ENCODE peak calls at places on chromosomes 1 and 21, in eight cellular contexts. N, F, H, Z, R, M, U and L are unnamed samples.
A peak's percentile ranks its signal among the peaks of the same experiment; 100 is the strongest.

GRCh38 chr1:115705085-115706008 is 63.2 kb downstream of the CASQ2 start:
- DNase-seq in N (no peak), F (no peak), H (no peak), Z (peak; percentile 8), R (peak; percentile 16), M (no peak), U (no peak), L (no peak)

GRCh38 chr1:147470079-147470478 is 71.2 kb upstream of the BCL9 start:
- DNase-seq in N (no peak), F (no peak), H (no peak), Z (no peak), R (no peak), M (no peak), U (no peak), L (no peak)

GRCh38 chr1:31522556-31522845 is 53.8 kb upstream of the TINAGL1 start:
- DNase-seq in N (no peak), F (no peak), H (no peak), Z (no peak), R (no peak), M (no peak), U (no peak), L (no peak)

GRCh38 chr1:223504741-223505140 is 111.5 kb downstream of the CCDC185 start:
- DNase-seq in N (no peak), F (no peak), H (no peak), Z (no peak), R (peak; percentile 69), M (peak; percentile 30), U (no peak), L (peak; percentile 77)

GRCh38 chr1:225422795-225423517 is 4.9 kb downstream of the LBR start:
- DNase-seq in N (no peak), F (no peak), H (no peak), Z (no peak), R (no peak), M (no peak), U (no peak), L (no peak)

GRCh38 chr1:220426989-220427388 is 100.9 kb upstream of the MARK1 start:
- DNase-seq in N (no peak), F (no peak), H (no peak), Z (no peak), R (peak; percentile 15), M (no peak), U (no peak), L (no peak)

GRCh38 chr21:32770514-32771133 is 931 bp downstream of the PAXBP1 start:
- DNase-seq in N (no peak), F (no peak), H (no peak), Z (no peak), R (no peak), M (peak; percentile 53), U (no peak), L (peak; percentile 47)

GRCh38 chr1:99992760-99993467 is 23.1 kb downstream of the SLC35A3 start:
- DNase-seq in N (no peak), F (no peak), H (no peak), Z (no peak), R (no peak), M (no peak), U (no peak), L (no peak)

GRCh38 chr1:167146903-167147539 is 53.1 kb downstream of the STYXL2 start:
- DNase-seq in N (no peak), F (no peak), H (no peak), Z (no peak), R (no peak), M (no peak), U (no peak), L (no peak)

GRCh38 chr1:100387644-100388350 is 35.5 kb downstream of the CDC14A start:
- DNase-seq in N (no peak), F (no peak), H (no peak), Z (no peak), R (no peak), M (peak; percentile 30), U (no peak), L (peak; percentile 11)

GRCh38 chr1:5423109-5423508 is 569.1 kb downstream of the NPHP4 start:
- DNase-seq in N (peak; percentile 3), F (no peak), H (peak; percentile 24), Z (no peak), R (no peak), M (no peak), U (peak; percentile 10), L (no peak)

GRCh38 chr1:47992720-47993119 is 4.5 kb downstream of the TRABD2B start:
- DNase-seq in N (no peak), F (no peak), H (peak; percentile 61), Z (no peak), R (peak; percentile 62), M (no peak), U (no peak), L (no peak)

GRCh38 chr1:50268049-50268448 is 155.2 kb downstream of the DMRTA2 start:
- DNase-seq in N (no peak), F (no peak), H (no peak), Z (peak; percentile 28), R (no peak), M (no peak), U (no peak), L (peak; percentile 5)

GRCh38 chr21:15192243-15192642 is 127.4 kb upstream of the NRIP1 start:
- DNase-seq in N (no peak), F (no peak), H (no peak), Z (no peak), R (peak; percentile 85), M (no peak), U (no peak), L (no peak)

GRCh38 chr21:37257526-37257966 is 9.6 kb downstream of the VPS26C start:
- DNase-seq in N (no peak), F (peak; percentile 3), H (peak; percentile 36), Z (peak; percentile 69), R (no peak), M (peak; percentile 56), U (no peak), L (peak; percentile 54)

GRCh38 chr1:91755176-91755575 is 130.8 kb downstream of the TGFBR3 start:
- DNase-seq in N (no peak), F (no peak), H (peak; percentile 38), Z (no peak), R (no peak), M (no peak), U (no peak), L (no peak)

GRCh38 chr1:36731226-36732037 is 248.7 kb upstream of the CSF3R start:
- DNase-seq in N (no peak), F (no peak), H (no peak), Z (no peak), R (no peak), M (no peak), U (no peak), L (no peak)

GRCh38 chr21:27807596-27807995 is 840.7 kb upstream of the ADAMTS5 start:
- DNase-seq in N (no peak), F (no peak), H (no peak), Z (no peak), R (no peak), M (no peak), U (no peak), L (no peak)

GRCh38 chr1:2905356-2905755 is 103.9 kb upstream of the TTC34 start:
- DNase-seq in N (no peak), F (no peak), H (no peak), Z (no peak), R (no peak), M (no peak), U (no peak), L (no peak)

GRCh38 chr1:15328785-15329480 is 80.8 kb upstream of the EFHD2 start:
- DNase-seq in N (no peak), F (peak; percentile 39), H (peak; percentile 82), Z (peak; percentile 98), R (peak; percentile 40), M (peak; percentile 90), U (no peak), L (peak; percentile 92)

GRCh38 chr21:37548521-37548981 is 182.0 kb downstream of the DYRK1A start:
- DNase-seq in N (no peak), F (no peak), H (no peak), Z (no peak), R (no peak), M (peak; percentile 33), U (no peak), L (peak; percentile 8)

GRCh38 chr1:48248356-48248755 is 25.8 kb downstream of the SLC5A9 start:
- DNase-seq in N (no peak), F (no peak), H (no peak), Z (no peak), R (no peak), M (no peak), U (no peak), L (no peak)